ENCODE peak calls at places on chromosomes 11 and 22, in nine cellular contexts. One of them, this sample, is unnamed. For H3K9me3, the result is how much of the 10 kb centered on the place peaks cover.

GRCh38 chr11:77471520-77472234 is 2.2 kb downstream of the PAK1 start:
- DNase-seq in IMR-90: no peak
- DNase-seq in transverse colon: peak
- DNase-seq in WERI-Rb-1: peak
- DNase-seq in neural progenitor cell: peak
- DNase-seq in effector memory CD4-positive, alpha-beta T cell: no peak
- DNase-seq in kidney: no peak
- DNase-seq in GM23248: no peak
- DNase-seq in AG04450: no peak
- DNase-seq in this sample: no peak

GRCh38 chr11:73237471-73238290 is 19.6 kb downstream of the P2RY2 start:
- DNase-seq in IMR-90: peak
- DNase-seq in transverse colon: no peak
- DNase-seq in WERI-Rb-1: peak
- DNase-seq in neural progenitor cell: no peak
- DNase-seq in effector memory CD4-positive, alpha-beta T cell: no peak
- DNase-seq in kidney: peak
- DNase-seq in GM23248: peak
- DNase-seq in AG04450: no peak
- DNase-seq in this sample: peak

GRCh38 chr22:22088658-22089458 is 106.3 kb upstream of the TOP3B start:
- DNase-seq in IMR-90: no peak
- DNase-seq in transverse colon: no peak
- DNase-seq in WERI-Rb-1: no peak
- DNase-seq in neural progenitor cell: no peak
- DNase-seq in effector memory CD4-positive, alpha-beta T cell: no peak
- DNase-seq in kidney: no peak
- DNase-seq in GM23248: no peak
- DNase-seq in AG04450: no peak
- DNase-seq in this sample: no peak

GRCh38 chr11:60948251-60948650 is 3.7 kb downstream of the SLC15A3 start:
- DNase-seq in IMR-90: no peak
- DNase-seq in transverse colon: no peak
- DNase-seq in WERI-Rb-1: no peak
- DNase-seq in neural progenitor cell: no peak
- DNase-seq in effector memory CD4-positive, alpha-beta T cell: no peak
- DNase-seq in kidney: no peak
- DNase-seq in GM23248: no peak
- DNase-seq in AG04450: no peak
- DNase-seq in this sample: no peak

GRCh38 chr11:35658028-35658948 is 4.3 kb upstream of the TRIM44 start:
- DNase-seq in IMR-90: peak
- DNase-seq in transverse colon: no peak
- DNase-seq in WERI-Rb-1: no peak
- DNase-seq in neural progenitor cell: no peak
- DNase-seq in effector memory CD4-positive, alpha-beta T cell: no peak
- DNase-seq in kidney: no peak
- DNase-seq in GM23248: peak
- DNase-seq in AG04450: no peak
- DNase-seq in this sample: no peak

GRCh38 chr22:50674606-50675552 is 2.3 kb downstream of the SHANK3 start:
- DNase-seq in IMR-90: no peak
- DNase-seq in transverse colon: peak
- DNase-seq in WERI-Rb-1: peak
- DNase-seq in neural progenitor cell: peak
- DNase-seq in effector memory CD4-positive, alpha-beta T cell: no peak
- DNase-seq in kidney: peak
- DNase-seq in GM23248: peak
- DNase-seq in AG04450: no peak
- DNase-seq in this sample: peak

GRCh38 chr11:79413258-79413657 is 27.6 kb downstream of the TENM4 start:
- DNase-seq in IMR-90: peak
- DNase-seq in transverse colon: peak
- DNase-seq in WERI-Rb-1: no peak
- DNase-seq in neural progenitor cell: peak
- DNase-seq in effector memory CD4-positive, alpha-beta T cell: no peak
- DNase-seq in kidney: peak
- DNase-seq in GM23248: peak
- DNase-seq in AG04450: peak
- DNase-seq in this sample: peak

GRCh38 chr22:37192741-37193140 is 4.7 kb upstream of the C1QTNF6 start:
- DNase-seq in IMR-90: no peak
- DNase-seq in transverse colon: no peak
- DNase-seq in WERI-Rb-1: no peak
- DNase-seq in neural progenitor cell: no peak
- DNase-seq in effector memory CD4-positive, alpha-beta T cell: no peak
- DNase-seq in kidney: peak
- DNase-seq in GM23248: no peak
- DNase-seq in AG04450: no peak
- DNase-seq in this sample: no peak

GRCh38 chr22:22507743-22508273 is 734 bp downstream of the ZNF280B start:
- DNase-seq in IMR-90: no peak
- DNase-seq in transverse colon: no peak
- DNase-seq in WERI-Rb-1: no peak
- DNase-seq in neural progenitor cell: peak
- DNase-seq in effector memory CD4-positive, alpha-beta T cell: no peak
- DNase-seq in kidney: no peak
- DNase-seq in GM23248: no peak
- DNase-seq in AG04450: no peak
- DNase-seq in this sample: no peak

GRCh38 chr11:45021001-45021400 is 70.3 kb upstream of the TP53I11 start:
- DNase-seq in IMR-90: no peak
- DNase-seq in transverse colon: no peak
- DNase-seq in WERI-Rb-1: no peak
- DNase-seq in neural progenitor cell: no peak
- DNase-seq in effector memory CD4-positive, alpha-beta T cell: no peak
- DNase-seq in kidney: no peak
- DNase-seq in GM23248: no peak
- DNase-seq in AG04450: no peak
- DNase-seq in this sample: no peak

GRCh38 chr11:12800032-12800671 is 125.9 kb downstream of the TEAD1 start:
- DNase-seq in IMR-90: peak
- DNase-seq in transverse colon: peak
- DNase-seq in WERI-Rb-1: peak
- DNase-seq in neural progenitor cell: no peak
- DNase-seq in effector memory CD4-positive, alpha-beta T cell: no peak
- DNase-seq in kidney: no peak
- DNase-seq in GM23248: peak
- DNase-seq in AG04450: no peak
- DNase-seq in this sample: peak

GRCh38 chr22:26589367-26589844 is 526 bp downstream of the TPST2 start:
- DNase-seq in IMR-90: peak
- DNase-seq in transverse colon: peak
- DNase-seq in WERI-Rb-1: no peak
- DNase-seq in neural progenitor cell: peak
- DNase-seq in effector memory CD4-positive, alpha-beta T cell: no peak
- DNase-seq in kidney: peak
- DNase-seq in GM23248: peak
- DNase-seq in AG04450: no peak
- DNase-seq in this sample: peak

GRCh38 chr11:78408619-78409018 is 9.0 kb downstream of the GAB2 start:
- DNase-seq in IMR-90: no peak
- DNase-seq in transverse colon: no peak
- DNase-seq in WERI-Rb-1: no peak
- DNase-seq in neural progenitor cell: no peak
- DNase-seq in effector memory CD4-positive, alpha-beta T cell: no peak
- DNase-seq in kidney: no peak
- DNase-seq in GM23248: no peak
- DNase-seq in AG04450: no peak
- DNase-seq in this sample: no peak

GRCh38 chr11:128942272-128942612 is 429 bp downstream of the TP53AIP1 start:
- DNase-seq in IMR-90: no peak
- DNase-seq in transverse colon: no peak
- DNase-seq in WERI-Rb-1: no peak
- DNase-seq in neural progenitor cell: no peak
- DNase-seq in effector memory CD4-positive, alpha-beta T cell: no peak
- DNase-seq in kidney: no peak
- DNase-seq in GM23248: no peak
- DNase-seq in AG04450: no peak
- DNase-seq in this sample: no peak

GRCh38 chr11:73314121-73314948 is 6.3 kb downstream of the ARHGEF17 start:
- DNase-seq in IMR-90: peak
- DNase-seq in transverse colon: peak
- DNase-seq in WERI-Rb-1: no peak
- DNase-seq in neural progenitor cell: peak
- DNase-seq in effector memory CD4-positive, alpha-beta T cell: no peak
- DNase-seq in kidney: peak
- DNase-seq in GM23248: peak
- DNase-seq in AG04450: no peak
- DNase-seq in this sample: no peak

GRCh38 chr11:3137486-3138177 is 27.5 kb downstream of the OSBPL5 start:
- DNase-seq in IMR-90: no peak
- DNase-seq in transverse colon: no peak
- DNase-seq in WERI-Rb-1: no peak
- DNase-seq in neural progenitor cell: no peak
- DNase-seq in effector memory CD4-positive, alpha-beta T cell: no peak
- DNase-seq in kidney: peak
- DNase-seq in GM23248: no peak
- DNase-seq in AG04450: no peak
- DNase-seq in this sample: no peak

GRCh38 chr11:95920460-95921105 is 3.3 kb downstream of the MTMR2 start:
- DNase-seq in IMR-90: peak
- DNase-seq in transverse colon: no peak
- DNase-seq in WERI-Rb-1: no peak
- DNase-seq in neural progenitor cell: no peak
- DNase-seq in effector memory CD4-positive, alpha-beta T cell: no peak
- DNase-seq in kidney: no peak
- DNase-seq in GM23248: peak
- DNase-seq in AG04450: no peak
- DNase-seq in this sample: no peak

GRCh38 chr11:34513674-34513995 is at the start of gene ELF5:
- DNase-seq in IMR-90: no peak
- DNase-seq in transverse colon: no peak
- DNase-seq in WERI-Rb-1: no peak
- DNase-seq in neural progenitor cell: no peak
- DNase-seq in effector memory CD4-positive, alpha-beta T cell: no peak
- DNase-seq in kidney: no peak
- DNase-seq in GM23248: no peak
- DNase-seq in AG04450: no peak
- DNase-seq in this sample: no peak

GRCh38 chr11:45880772-45881570 is 4.5 kb upstream of the MAPK8IP1 start:
- DNase-seq in IMR-90: no peak
- DNase-seq in transverse colon: no peak
- DNase-seq in WERI-Rb-1: no peak
- DNase-seq in neural progenitor cell: no peak
- DNase-seq in effector memory CD4-positive, alpha-beta T cell: no peak
- DNase-seq in kidney: no peak
- DNase-seq in GM23248: no peak
- DNase-seq in AG04450: no peak
- DNase-seq in this sample: no peak

GRCh38 chr11:14359573-14360031 is 619 bp upstream of the RRAS2 start:
- DNase-seq in IMR-90: peak
- DNase-seq in transverse colon: no peak
- DNase-seq in WERI-Rb-1: no peak
- DNase-seq in neural progenitor cell: no peak
- DNase-seq in effector memory CD4-positive, alpha-beta T cell: no peak
- DNase-seq in kidney: no peak
- DNase-seq in GM23248: peak
- DNase-seq in AG04450: no peak
- DNase-seq in this sample: peak
- H3K4me3 ChIP-seq in IMR-90: peak
- H3K4me3 ChIP-seq in transverse colon: no peak
- H3K4me3 ChIP-seq in WERI-Rb-1: no peak
- H3K4me3 ChIP-seq in neural progenitor cell: peak
- H3K4me3 ChIP-seq in effector memory CD4-positive, alpha-beta T cell: no peak
- H3K4me3 ChIP-seq in kidney: peak
- H3K4me3 ChIP-seq in GM23248: peak
- H3K4me3 ChIP-seq in AG04450: peak
- H3K4me3 ChIP-seq in this sample: peak

GRCh38 chr11:70604221-70604620 is 205.9 kb downstream of the CTTN start:
- DNase-seq in IMR-90: no peak
- DNase-seq in transverse colon: no peak
- DNase-seq in WERI-Rb-1: no peak
- DNase-seq in neural progenitor cell: no peak
- DNase-seq in effector memory CD4-positive, alpha-beta T cell: no peak
- DNase-seq in kidney: no peak
- DNase-seq in GM23248: no peak
- DNase-seq in AG04450: no peak
- DNase-seq in this sample: no peak
- H3K9me3 ChIP-seq in IMR-90: under half
- H3K9me3 ChIP-seq in transverse colon: under half
- H3K9me3 ChIP-seq in WERI-Rb-1: under half
- H3K9me3 ChIP-seq in neural progenitor cell: under half
- H3K9me3 ChIP-seq in effector memory CD4-positive, alpha-beta T cell: under half
- H3K9me3 ChIP-seq in kidney: under half
- H3K9me3 ChIP-seq in GM23248: under half
- H3K9me3 ChIP-seq in AG04450: half or more
- H3K9me3 ChIP-seq in this sample: under half

DNA sequence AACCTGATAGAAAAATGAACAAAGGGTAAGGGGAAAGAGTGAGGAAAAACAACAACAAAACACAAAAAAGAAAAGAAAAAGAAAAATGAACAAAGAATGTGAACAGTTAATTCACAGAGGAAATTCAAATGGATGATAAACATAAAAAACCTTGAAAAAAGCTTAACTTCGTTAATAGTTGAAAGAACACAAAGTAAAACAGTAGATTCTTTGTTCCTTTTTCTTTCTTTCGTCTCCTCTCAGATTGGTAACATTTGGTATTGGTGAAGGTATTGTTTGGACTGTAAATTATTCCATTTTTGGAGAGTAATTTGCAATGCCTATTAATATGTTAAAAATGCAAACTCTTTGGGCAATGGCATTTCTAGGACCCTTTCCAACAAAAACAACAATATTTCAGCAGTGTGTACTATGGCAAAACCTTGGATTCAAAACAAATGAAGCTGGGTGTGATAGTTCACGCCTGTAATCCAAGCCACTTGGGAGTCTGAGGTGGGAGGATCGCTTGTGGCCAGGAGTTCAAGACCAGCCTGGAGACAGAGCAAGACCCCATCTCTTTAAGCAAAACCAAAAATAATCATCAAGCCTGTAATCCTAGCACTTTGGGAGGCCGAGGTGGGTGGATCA is 3.3 kb upstream of the BACE1 start:
- DNase-seq in IMR-90: peak
- DNase-seq in transverse colon: no peak
- DNase-seq in WERI-Rb-1: no peak
- DNase-seq in neural progenitor cell: no peak
- DNase-seq in effector memory CD4-positive, alpha-beta T cell: no peak
- DNase-seq in kidney: no peak
- DNase-seq in GM23248: peak
- DNase-seq in AG04450: no peak
- DNase-seq in this sample: no peak
- H3K4me3 ChIP-seq in IMR-90: no peak
- H3K4me3 ChIP-seq in transverse colon: no peak
- H3K4me3 ChIP-seq in WERI-Rb-1: no peak
- H3K4me3 ChIP-seq in neural progenitor cell: no peak
- H3K4me3 ChIP-seq in effector memory CD4-positive, alpha-beta T cell: no peak
- H3K4me3 ChIP-seq in kidney: no peak
- H3K4me3 ChIP-seq in GM23248: no peak
- H3K4me3 ChIP-seq in AG04450: no peak
- H3K4me3 ChIP-seq in this sample: no peak

DNA sequence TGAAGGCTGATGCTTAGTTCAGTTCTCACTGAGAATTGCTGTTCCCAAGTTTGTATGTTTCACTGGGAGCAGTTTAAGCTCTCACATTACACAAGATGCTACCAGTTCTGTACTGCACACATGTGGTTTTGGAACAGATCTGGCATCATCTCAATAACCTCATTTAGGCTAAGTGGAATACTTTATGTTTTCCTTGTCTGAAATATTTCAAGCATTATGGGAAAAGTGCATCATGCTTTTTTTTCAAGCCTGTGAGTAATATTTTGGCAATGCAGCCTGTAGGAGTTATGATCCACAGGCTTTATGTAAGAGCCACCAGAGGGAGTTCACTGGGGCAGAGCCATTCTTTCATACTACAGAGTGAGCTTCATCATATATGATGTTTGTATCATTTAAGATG is 141.5 kb downstream of the OR4C45 start:
- DNase-seq in IMR-90: peak
- DNase-seq in transverse colon: no peak
- DNase-seq in WERI-Rb-1: no peak
- DNase-seq in neural progenitor cell: no peak
- DNase-seq in effector memory CD4-positive, alpha-beta T cell: no peak
- DNase-seq in kidney: no peak
- DNase-seq in GM23248: peak
- DNase-seq in AG04450: no peak
- DNase-seq in this sample: peak
- H3K9me3 ChIP-seq in IMR-90: under half
- H3K9me3 ChIP-seq in transverse colon: under half
- H3K9me3 ChIP-seq in WERI-Rb-1: under half
- H3K9me3 ChIP-seq in neural progenitor cell: under half
- H3K9me3 ChIP-seq in effector memory CD4-positive, alpha-beta T cell: under half
- H3K9me3 ChIP-seq in kidney: under half
- H3K9me3 ChIP-seq in GM23248: under half
- H3K9me3 ChIP-seq in AG04450: under half
- H3K9me3 ChIP-seq in this sample: under half